ENCODE peak calls at places on chromosome 21, in nine cellular contexts. X is mammary epithelial cell; F is foreskin fibroblast; Q is adipocyte; A is DMS79; P is right cardiac atrium; B is activated naive CD8-positive, alpha-beta T cell treated with anti-CD3 and anti-CD28 coated beads for 36 hours; U is posterior cingulate gyrus; Z is RWPE1. W is an unnamed sample.

GRCh38 chr21:26471116-26471505 is 102.0 kb downstream of the CYYR1 start:
- DNase-seq in F (no peak), Q (no peak), A (no peak), X (no peak), U (no peak), P (no peak), Z (no peak), B (no peak), W (no peak)

GRCh38 chr21:20004353-20004752 is 993.9 kb upstream of the NCAM2 start:
- DNase-seq in F (no peak), Z (no peak), P (peak), B (no peak), Q (no peak), X (no peak), A (no peak), U (no peak), W (no peak)

GRCh38 chr21:36113647-36114428 is 21.0 kb upstream of the CBR3 start:
- DNase-seq in U (no peak), F (no peak), A (peak), X (no peak), Q (no peak), B (no peak), Z (no peak), P (peak), W (no peak)

GRCh38 chr21:29232601-29233541 is 65.9 kb upstream of the BACH1 start:
- DNase-seq in X (peak), F (peak), Z (peak), A (no peak), Q (peak), U (no peak), P (no peak), B (no peak), W (peak)

GRCh38 chr21:33938381-33938780 is 22.8 kb upstream of the ATP5PO start:
- DNase-seq in Z (no peak), B (no peak), A (no peak), F (no peak), Q (no peak), P (no peak), U (no peak), X (no peak), W (no peak)

GRCh38 chr21:37032877-37033471 is 26.5 kb downstream of the RIPPLY3 start:
- DNase-seq in Z (peak), B (no peak), X (peak), P (no peak), U (no peak), A (no peak), Q (peak), F (peak), W (peak)

GRCh38 chr21:35559128-35559831 is 501.0 kb downstream of the SETD4 start:
- DNase-seq in P (no peak), X (peak), A (no peak), U (no peak), F (peak), B (no peak), Q (peak), Z (no peak), W (peak)

GRCh38 chr21:15207231-15207630 is 142.4 kb upstream of the NRIP1 start:
- DNase-seq in F (peak), P (no peak), B (no peak), A (no peak), X (no peak), Q (no peak), U (no peak), Z (no peak), W (no peak)

GRCh38 chr21:46551636-46552241 is 53.1 kb downstream of the S100B start:
- DNase-seq in U (no peak), P (peak), Q (no peak), B (peak), X (no peak), A (no peak), Z (no peak), F (no peak), W (no peak)

GRCh38 chr21:41230530-41230929 is 62.6 kb downstream of the BACE2 start:
- DNase-seq in U (no peak), Z (no peak), Q (no peak), F (no peak), P (no peak), B (no peak), A (no peak), X (no peak), W (no peak)

W was measured in HFFc6.